ENCODE peak calls at places on chromosomes 12 and 14, in four cellular contexts. V is GM12878, D is A549, W is HepG2. R is an unnamed sample.

GRCh38 chr14:22039938-22040780 is 366.5 kb upstream of the OR4E1 start:
- DNase-seq in W (peak; percentile 26), D (peak; percentile 18), V (no peak), R (no peak)

GRCh38 chr14:34227834-34228662 is 234.0 kb downstream of the SPTSSA start:
- DNase-seq in V (no peak), W (peak; percentile 72), D (peak; percentile 49), R (peak; percentile 81)

GRCh38 chr14:22650960-22651521 is 6.9 kb upstream of the OR6J1 start:
- DNase-seq in D (peak; percentile 60), V (peak; percentile 44), W (no peak), R (no peak)

GRCh38 chr14:54310151-54310851 is 86.5 kb upstream of the CDKN3 start:
- DNase-seq in W (no peak), V (no peak), D (no peak), R (no peak)

GRCh38 chr14:69600304-69600891 is 11.0 kb upstream of the SUSD6 start:
- DNase-seq in V (no peak), D (no peak), W (no peak), R (no peak)

GRCh38 chr12:93333828-93334227 is 43.9 kb upstream of the NUDT4 start:
- DNase-seq in W (no peak), D (no peak), V (no peak), R (no peak)

GRCh38 chr14:33317675-33318074 is 379.0 kb downstream of the NPAS3 start:
- DNase-seq in D (no peak), V (no peak), W (no peak), R (no peak)

GRCh38 chr12:115191342-115191741 is 507.4 kb upstream of the TBX3 start:
- DNase-seq in D (no peak), W (no peak), V (no peak), R (no peak)

GRCh38 chr12:19761465-19761864 is 322.2 kb downstream of the AEBP2 start:
- DNase-seq in W (no peak), V (no peak), D (no peak), R (no peak)

GRCh38 chr12:130428116-130428515 is 90.4 kb downstream of the PIWIL1 start:
- DNase-seq in D (no peak), W (no peak), V (no peak), R (no peak)

GRCh38 chr12:54984602-54985376 is at the start of gene TESPA1:
- DNase-seq in V (peak; percentile 90), W (no peak), D (no peak), R (no peak)

GRCh38 chr12:85664429-85664828 is 171.8 kb downstream of the RASSF9 start:
- DNase-seq in W (no peak), D (no peak), V (no peak), R (no peak)

GRCh38 chr12:29245246-29245645 is 96.2 kb downstream of the FAR2 start:
- DNase-seq in D (no peak), W (no peak), V (no peak), R (no peak)

GRCh38 chr14:32374155-32374554 is 45.1 kb downstream of the AKAP6 start:
- DNase-seq in W (no peak), D (no peak), V (no peak), R (no peak)

GRCh38 chr12:50401383-50402155 is 884 bp downstream of the LARP4 start:
- DNase-seq in V (no peak), D (peak; percentile 22), W (no peak), R (no peak)

DNA sequence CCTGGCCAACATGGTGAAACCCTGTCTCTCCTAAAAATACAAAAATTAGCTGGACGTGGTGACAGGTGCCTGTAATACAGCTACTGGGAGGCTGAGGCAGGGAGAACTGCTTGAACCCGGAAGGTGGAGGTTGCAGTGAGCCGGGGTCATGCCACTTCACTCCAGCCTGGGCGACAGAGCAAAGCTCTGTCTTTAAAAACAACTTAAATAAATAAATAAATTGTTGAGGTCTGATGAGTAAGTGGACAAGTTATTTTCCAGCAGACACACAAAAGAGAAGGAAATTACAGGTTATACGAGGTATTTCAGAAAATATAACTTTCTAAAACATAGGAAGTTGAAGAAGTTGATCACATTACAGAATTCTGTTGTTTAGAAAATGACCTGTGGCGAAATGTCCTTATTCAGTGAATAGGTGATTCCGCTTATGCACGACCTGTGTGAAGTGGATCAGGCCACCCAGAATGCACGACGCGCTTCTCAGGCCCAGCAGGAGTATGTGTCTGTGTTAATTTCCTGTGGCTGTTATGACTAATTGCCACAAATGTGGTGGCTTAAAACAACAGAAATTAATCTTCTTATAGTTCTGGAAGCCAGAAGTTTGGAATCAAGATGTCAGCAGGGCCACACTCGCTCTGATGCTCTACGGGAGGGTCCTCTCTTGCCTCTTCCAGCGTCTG is 38.0 kb downstream of the P2RX7 start:
- DNase-seq in D (no peak), W (no peak), V (no peak), R (no peak)
- H3K27ac ChIP-seq in D (no peak overlapping the region), W (no peak overlapping the region), V (no peak overlapping the region), R (no peak overlapping the region)

DNA sequence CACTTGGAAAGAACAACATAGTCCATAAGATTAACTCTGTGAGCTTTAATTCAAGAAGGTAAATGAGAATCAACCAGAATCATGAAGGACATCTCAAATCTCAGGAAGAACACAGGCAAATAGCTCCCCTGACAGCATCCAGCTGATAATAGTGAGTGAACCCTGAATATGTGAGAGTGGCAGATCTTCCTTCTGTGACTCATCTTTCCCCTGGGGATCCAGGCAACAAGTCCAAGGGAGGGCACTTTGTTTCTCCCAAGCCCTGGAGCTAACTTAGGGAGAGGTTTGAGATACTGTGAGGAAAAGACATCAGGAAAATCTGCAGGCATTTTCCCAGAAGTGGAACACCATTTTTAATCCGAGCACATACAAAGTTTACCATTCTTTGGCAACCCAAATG is 763.9 kb upstream of the MGAT4C start:
- DNase-seq in D (peak; percentile 12), V (no peak), W (no peak), R (no peak)
- TF ChIP-seq PBX3 in D (no peak), V (no peak), W (no peak), R (peak; percentile 4)

GRCh38 chr12:123445388-123446344 is 9.2 kb upstream of the RILPL2 start:
- DNase-seq in D (peak; percentile 56), W (no peak), V (no peak), R (no peak)
- H3K27ac ChIP-seq in D (peak overlapping the region; percentile 38), W (no peak overlapping the region), V (peak overlapping the region; percentile 59), R (no peak overlapping the region)

GRCh38 chr14:65344011-65344410 is 68.5 kb upstream of the FUT8 start:
- DNase-seq in W (no peak), D (no peak), V (no peak), R (no peak)
- TF ChIP-seq PBX3 in W (no peak), D (no peak), V (no peak), R (no peak)

GRCh38 chr14:103128631-103129300 is 5.5 kb downstream of the TNFAIP2 start:
- DNase-seq in V (no peak), D (no peak), W (no peak), R (peak; percentile 54)
- H3K27ac ChIP-seq in V (no peak overlapping the region), D (peak overlapping the region; percentile 90), W (no peak overlapping the region), R (peak overlapping the region; percentile 22)

GRCh38 chr12:107788690-107789458 is 14.4 kb downstream of the ASCL4 start:
- DNase-seq in V (no peak), D (no peak), W (peak; percentile 32), R (no peak)
- TF ChIP-seq PBX3 in V (no peak), D (no peak), W (no peak), R (no peak)

DNA sequence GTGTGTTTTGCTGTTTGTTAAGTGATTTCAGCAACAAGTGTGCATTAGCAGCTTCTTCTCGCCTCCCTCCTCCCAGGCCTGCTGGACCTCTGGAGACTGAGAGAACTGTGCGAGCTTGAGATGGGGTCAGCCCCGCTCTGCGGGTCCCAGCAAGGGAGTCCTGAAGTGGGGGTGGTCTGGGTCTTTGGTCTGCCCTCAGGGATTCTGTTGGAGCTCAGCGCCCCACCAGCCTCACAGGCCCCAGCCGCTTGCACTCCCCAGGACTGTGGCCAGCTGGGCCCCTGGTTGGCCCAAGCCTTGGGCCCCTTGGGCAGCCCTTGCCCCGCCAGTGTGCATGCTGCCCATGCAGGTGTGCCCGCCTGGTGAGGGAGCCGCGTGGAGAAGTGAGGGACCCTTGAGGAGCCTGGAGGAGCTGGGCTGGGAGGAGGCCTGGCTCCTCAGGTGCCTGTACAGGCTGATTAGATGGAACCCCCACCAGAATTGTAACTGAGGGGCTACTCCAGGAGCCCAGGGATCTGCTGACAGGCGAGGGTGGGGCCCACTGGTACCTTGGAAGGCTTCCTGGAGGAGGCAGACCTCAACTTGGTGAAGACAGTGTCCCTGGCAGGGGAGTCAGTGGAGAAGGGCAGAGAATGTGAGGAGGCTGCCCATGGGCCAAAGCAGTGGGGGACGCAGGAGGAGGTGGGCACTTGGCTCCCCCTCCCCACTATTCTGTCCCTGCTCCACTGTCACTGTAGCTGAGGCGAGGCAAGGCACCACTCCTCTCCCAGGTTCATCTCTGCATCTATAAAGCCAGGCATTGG is 56.7 kb downstream of the BEGAIN start:
- DNase-seq in W (no peak), D (no peak), V (no peak), R (no peak)
- H3K27ac ChIP-seq in W (no peak overlapping the region), D (no peak overlapping the region), V (no peak overlapping the region), R (no peak overlapping the region)

DNA sequence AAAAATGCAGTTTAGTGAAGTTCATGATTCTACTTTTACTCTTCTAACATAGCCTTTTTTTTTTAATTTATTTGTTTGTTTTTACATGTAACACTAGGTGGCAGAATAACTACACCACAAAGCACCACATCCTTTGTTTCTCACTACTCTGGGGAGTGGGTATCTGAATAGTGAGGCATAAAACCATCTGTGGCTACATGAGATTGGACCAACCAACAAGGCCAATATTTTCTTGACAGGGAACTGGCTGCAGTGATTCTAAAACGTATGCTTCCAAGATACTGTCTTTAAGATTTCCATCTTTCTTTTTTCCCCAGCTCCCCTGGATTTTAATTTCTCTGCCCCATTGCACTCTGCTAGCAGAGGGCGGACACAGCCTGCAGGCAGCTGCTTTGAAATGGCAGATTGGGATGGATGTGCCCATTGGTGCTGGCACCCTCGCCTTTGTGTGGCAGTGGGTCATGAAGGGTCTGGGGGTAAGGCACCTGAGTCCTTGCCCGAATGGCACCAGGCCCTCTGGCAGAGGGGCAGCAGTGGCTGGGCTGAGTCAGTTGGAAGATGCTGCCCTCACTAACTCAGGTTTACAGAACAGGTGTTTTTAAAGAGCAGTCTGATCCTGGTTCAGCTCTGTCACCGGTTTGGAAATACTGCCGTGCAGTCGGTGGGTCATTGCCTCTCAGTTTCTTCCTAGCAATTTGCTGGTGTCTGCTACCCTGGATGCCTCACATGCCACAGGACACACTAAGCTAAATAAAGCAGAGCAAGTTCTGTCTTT is 429.1 kb downstream of the RAD51B start:
- DNase-seq in W (peak; percentile 54), V (peak; percentile 89), D (peak; percentile 86), R (peak; percentile 64)
- TF ChIP-seq PBX3 in W (no peak), V (no peak), D (no peak), R (no peak)

DNA sequence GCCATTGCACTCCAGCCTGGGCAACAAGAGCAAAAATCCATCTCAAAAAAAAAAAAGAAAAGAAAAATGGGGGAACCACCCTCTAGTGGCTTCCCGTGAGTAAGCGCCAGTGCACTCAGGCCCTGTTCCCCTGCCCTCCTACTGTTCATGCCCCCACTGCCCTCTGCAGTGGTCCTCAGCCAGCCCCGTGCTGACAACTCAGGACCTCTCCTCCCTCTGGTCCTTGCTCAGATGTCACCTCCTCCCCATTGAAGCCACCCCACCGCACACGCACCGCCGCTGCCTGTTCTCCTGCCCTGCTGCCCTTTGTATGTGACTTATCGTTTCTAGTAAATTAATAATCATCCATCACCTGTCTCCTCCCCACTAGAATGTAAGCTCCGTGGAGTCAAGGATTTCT is 58.8 kb upstream of the DYNC1H1 start:
- DNase-seq in V (no peak), D (no peak), W (no peak), R (no peak)
- H3K27ac ChIP-seq in V (no peak overlapping the region), D (no peak overlapping the region), W (no peak overlapping the region), R (no peak overlapping the region)